ENCODE peak calls at places on chromosome 18, in five cellular contexts. One of them, this sample, is unnamed.
A peak's percentile ranks its signal among the peaks of the same experiment; 100 is the strongest.

GRCh38 chr18:69897397-69898108 is 50.1 kb downstream of the CD226 start:
- DNase-seq in esophagus muscularis mucosa: no peak
- DNase-seq in heart left ventricle: no peak
- DNase-seq in pancreas: no peak
- DNase-seq in aorta: no peak
- DNase-seq in this sample: no peak

GRCh38 chr18:58208207-58208944 is 164.3 kb downstream of the NEDD4L start:
- DNase-seq in heart left ventricle: no peak
- DNase-seq in esophagus muscularis mucosa: peak; percentile 19
- DNase-seq in aorta: no peak
- DNase-seq in pancreas: no peak
- DNase-seq in this sample: no peak

GRCh38 chr18:25365242-25365641 is 13.3 kb upstream of the ZNF521 start:
- DNase-seq in aorta: no peak
- DNase-seq in esophagus muscularis mucosa: no peak
- DNase-seq in heart left ventricle: no peak
- DNase-seq in pancreas: no peak
- DNase-seq in this sample: no peak

GRCh38 chr18:61350578-61350977 is 17.3 kb downstream of the CDH20 start:
- DNase-seq in aorta: no peak
- DNase-seq in pancreas: no peak
- DNase-seq in heart left ventricle: no peak
- DNase-seq in esophagus muscularis mucosa: no peak
- DNase-seq in this sample: no peak

GRCh38 chr18:79882522-79883241 is 68.8 kb downstream of the SLC66A2 start:
- DNase-seq in heart left ventricle: peak; percentile 7
- DNase-seq in aorta: no peak
- DNase-seq in esophagus muscularis mucosa: no peak
- DNase-seq in pancreas: peak; percentile 46
- DNase-seq in this sample: no peak

GRCh38 chr18:73752965-73753364 is 394.7 kb downstream of the FBXO15 start:
- DNase-seq in heart left ventricle: no peak
- DNase-seq in pancreas: no peak
- DNase-seq in esophagus muscularis mucosa: no peak
- DNase-seq in aorta: no peak
- DNase-seq in this sample: no peak

GRCh38 chr18:46243673-46244072 is 139.5 kb downstream of the HAUS1 start:
- DNase-seq in heart left ventricle: no peak
- DNase-seq in pancreas: no peak
- DNase-seq in esophagus muscularis mucosa: no peak
- DNase-seq in aorta: no peak
- DNase-seq in this sample: no peak

GRCh38 chr18:13889661-13890060 is 25.7 kb downstream of the MC2R start:
- DNase-seq in esophagus muscularis mucosa: no peak
- DNase-seq in heart left ventricle: no peak
- DNase-seq in aorta: no peak
- DNase-seq in pancreas: no peak
- DNase-seq in this sample: no peak

GRCh38 chr18:48545690-48546365 is 7.0 kb downstream of the CTIF start:
- DNase-seq in heart left ventricle: peak; percentile 87
- DNase-seq in pancreas: no peak
- DNase-seq in aorta: peak; percentile 73
- DNase-seq in esophagus muscularis mucosa: no peak
- DNase-seq in this sample: no peak

GRCh38 chr18:22335644-22336275 is 82.0 kb downstream of the CTAGE1 start:
- DNase-seq in esophagus muscularis mucosa: no peak
- DNase-seq in pancreas: no peak
- DNase-seq in heart left ventricle: no peak
- DNase-seq in aorta: no peak
- DNase-seq in this sample: no peak

GRCh38 chr18:38867680-38868079 is 1302.1 kb upstream of the CELF4 start:
- DNase-seq in heart left ventricle: no peak
- DNase-seq in pancreas: no peak
- DNase-seq in esophagus muscularis mucosa: no peak
- DNase-seq in aorta: no peak
- DNase-seq in this sample: no peak

GRCh38 chr18:34261865-34262780 is 37.4 kb upstream of the NOL4 start:
- DNase-seq in heart left ventricle: no peak
- DNase-seq in pancreas: no peak
- DNase-seq in aorta: no peak
- DNase-seq in esophagus muscularis mucosa: no peak
- DNase-seq in this sample: no peak

GRCh38 chr18:76592981-76593381 is 97.9 kb upstream of the ZNF516 start:
- DNase-seq in pancreas: no peak
- DNase-seq in heart left ventricle: no peak
- DNase-seq in aorta: no peak
- DNase-seq in esophagus muscularis mucosa: no peak
- DNase-seq in this sample: no peak

GRCh38 chr18:6207119-6207518 is 207.6 kb downstream of the L3MBTL4 start:
- DNase-seq in esophagus muscularis mucosa: no peak
- DNase-seq in pancreas: no peak
- DNase-seq in aorta: no peak
- DNase-seq in heart left ventricle: no peak
- DNase-seq in this sample: no peak

GRCh38 chr18:48166336-48166875 is 235.9 kb upstream of the SMAD2 start:
- DNase-seq in heart left ventricle: no peak
- DNase-seq in pancreas: no peak
- DNase-seq in esophagus muscularis mucosa: no peak
- DNase-seq in aorta: no peak
- DNase-seq in this sample: no peak

GRCh38 chr18:23933407-23933806 is 81.1 kb upstream of the TTC39C start:
- DNase-seq in aorta: no peak
- DNase-seq in heart left ventricle: no peak
- DNase-seq in esophagus muscularis mucosa: no peak
- DNase-seq in pancreas: no peak
- DNase-seq in this sample: no peak

GRCh38 chr18:79927597-79928562 is 23.6 kb downstream of the SLC66A2 start:
- DNase-seq in heart left ventricle: no peak
- DNase-seq in pancreas: peak; percentile 73
- DNase-seq in esophagus muscularis mucosa: no peak
- DNase-seq in aorta: peak; percentile 33
- DNase-seq in this sample: no peak

GRCh38 chr18:23032030-23032582 is 99.0 kb downstream of the RBBP8 start:
- DNase-seq in pancreas: no peak
- DNase-seq in heart left ventricle: no peak
- DNase-seq in esophagus muscularis mucosa: no peak
- DNase-seq in aorta: no peak
- DNase-seq in this sample: no peak

GRCh38 chr18:22424564-22424963 is 6.8 kb upstream of the CTAGE1 start:
- DNase-seq in esophagus muscularis mucosa: no peak
- DNase-seq in heart left ventricle: no peak
- DNase-seq in pancreas: no peak
- DNase-seq in aorta: no peak
- DNase-seq in this sample: no peak

GRCh38 chr18:23918395-23919032 is 96.0 kb upstream of the TTC39C start:
- DNase-seq in pancreas: peak; percentile 62
- DNase-seq in esophagus muscularis mucosa: no peak
- DNase-seq in aorta: peak; percentile 76
- DNase-seq in heart left ventricle: peak; percentile 58
- DNase-seq in this sample: peak; percentile 51

GRCh38 chr18:9335255-9336045 is 877 bp downstream of the TWSG1 start:
- DNase-seq in esophagus muscularis mucosa: no peak
- DNase-seq in aorta: no peak
- DNase-seq in pancreas: no peak
- DNase-seq in heart left ventricle: no peak
- DNase-seq in this sample: no peak

GRCh38 chr18:8299054-8299708 is 310.1 kb upstream of the RAB12 start:
- DNase-seq in esophagus muscularis mucosa: no peak
- DNase-seq in pancreas: no peak
- DNase-seq in aorta: no peak
- DNase-seq in heart left ventricle: no peak
- DNase-seq in this sample: no peak

GRCh38 chr18:61169386-61169785 is 163.8 kb upstream of the CDH20 start:
- DNase-seq in heart left ventricle: no peak
- DNase-seq in aorta: no peak
- DNase-seq in esophagus muscularis mucosa: no peak
- DNase-seq in pancreas: no peak
- DNase-seq in this sample: no peak

GRCh38 chr18:54284967-54285785 is 15.9 kb downstream of the POLI start:
- DNase-seq in heart left ventricle: peak; percentile 67
- DNase-seq in pancreas: no peak
- DNase-seq in esophagus muscularis mucosa: no peak
- DNase-seq in aorta: peak; percentile 56
- DNase-seq in this sample: peak; percentile 20

GRCh38 chr18:22183647-22184161 is 14.3 kb downstream of the GATA6 start:
- DNase-seq in esophagus muscularis mucosa: no peak
- DNase-seq in aorta: no peak
- DNase-seq in heart left ventricle: no peak
- DNase-seq in pancreas: peak; percentile 5
- DNase-seq in this sample: no peak

GRCh38 chr18:24488824-24489493 is 28.5 kb downstream of the HRH4 start:
- DNase-seq in heart left ventricle: no peak
- DNase-seq in esophagus muscularis mucosa: no peak
- DNase-seq in pancreas: no peak
- DNase-seq in aorta: no peak
- DNase-seq in this sample: no peak

DNA sequence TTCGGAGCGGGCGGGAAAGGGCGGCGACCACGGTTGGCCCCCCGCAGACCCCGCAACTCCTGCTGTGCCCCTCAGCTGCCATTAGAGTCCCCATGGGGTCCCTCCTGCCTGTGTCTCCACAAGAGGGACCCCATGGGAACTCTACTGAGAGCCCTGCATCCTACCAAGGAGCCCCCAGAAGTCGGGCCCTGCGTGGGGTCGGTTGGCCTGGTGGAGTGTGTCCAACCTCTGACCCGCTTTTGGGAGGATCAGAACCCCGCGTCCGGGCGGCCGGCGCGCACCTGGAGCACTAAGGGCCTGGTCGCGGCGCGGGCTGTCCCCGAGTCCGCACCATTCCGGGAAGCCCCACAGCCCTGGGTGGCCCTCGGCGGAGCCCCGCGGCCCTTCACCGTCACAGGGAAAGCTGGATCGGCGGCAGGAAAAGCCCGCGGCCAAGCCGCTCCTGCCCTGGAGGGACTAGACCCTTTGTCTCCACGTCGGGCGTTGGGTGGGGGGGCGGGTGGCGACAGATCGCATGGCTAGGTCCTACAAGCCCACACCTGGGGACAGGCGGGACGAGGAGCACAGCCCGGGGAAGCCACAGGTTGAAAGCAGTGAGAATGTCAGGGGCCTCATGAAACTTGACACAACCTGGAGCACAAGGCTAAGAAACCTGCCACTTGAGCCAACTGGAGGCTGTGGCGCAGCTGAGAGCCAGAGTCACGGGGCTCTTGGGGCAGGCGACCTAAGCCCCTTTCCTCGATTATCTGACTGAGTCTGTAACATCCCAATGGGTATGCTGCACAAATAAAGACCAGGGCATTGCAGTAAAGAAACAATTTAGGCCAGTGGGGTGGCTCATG is 11.2 kb upstream of the CXXC1 start:
- DNase-seq in aorta: no peak
- DNase-seq in esophagus muscularis mucosa: no peak
- DNase-seq in pancreas: peak; percentile 73
- DNase-seq in heart left ventricle: no peak
- DNase-seq in this sample: no peak
- H3K4me1 ChIP-seq in aorta: no peaks in the 10 kb centered on the region
- H3K4me1 ChIP-seq in esophagus muscularis mucosa: peaks cover 14% of the 10 kb centered on the region
- H3K4me1 ChIP-seq in pancreas: no peaks in the 10 kb centered on the region
- H3K4me1 ChIP-seq in heart left ventricle: no peaks in the 10 kb centered on the region
- H3K4me1 ChIP-seq in this sample: peaks cover 5% of the 10 kb centered on the region

GRCh38 chr18:3012306-3012919 is 531 bp downstream of the LPIN2 start:
- DNase-seq in heart left ventricle: peak; percentile 45
- DNase-seq in esophagus muscularis mucosa: no peak
- DNase-seq in aorta: peak; percentile 67
- DNase-seq in pancreas: peak; percentile 79
- DNase-seq in this sample: peak; percentile 53
- H3K27ac ChIP-seq in heart left ventricle: peak overlapping the region; percentile 82
- H3K27ac ChIP-seq in esophagus muscularis mucosa: peak overlapping the region; percentile 98
- H3K27ac ChIP-seq in aorta: peak overlapping the region; percentile 95
- H3K27ac ChIP-seq in pancreas: peak overlapping the region; percentile 97
- H3K27ac ChIP-seq in this sample: peak overlapping the region; percentile 83

GRCh38 chr18:49843131-49843530 is 29.8 kb upstream of the ACAA2 start:
- DNase-seq in esophagus muscularis mucosa: no peak
- DNase-seq in aorta: no peak
- DNase-seq in pancreas: no peak
- DNase-seq in heart left ventricle: no peak
- DNase-seq in this sample: no peak

GRCh38 chr18:49839012-49839411 is 25.7 kb upstream of the ACAA2 start:
- DNase-seq in heart left ventricle: no peak
- DNase-seq in esophagus muscularis mucosa: peak; percentile 79
- DNase-seq in pancreas: no peak
- DNase-seq in aorta: no peak
- DNase-seq in this sample: no peak

GRCh38 chr18:49842656-49843055 is 29.3 kb upstream of the ACAA2 start:
- DNase-seq in esophagus muscularis mucosa: no peak
- DNase-seq in heart left ventricle: no peak
- DNase-seq in aorta: no peak
- DNase-seq in pancreas: no peak
- DNase-seq in this sample: no peak

GRCh38 chr18:49843778-49844625 is 30.7 kb upstream of the ACAA2 start:
- DNase-seq in pancreas: no peak
- DNase-seq in heart left ventricle: no peak
- DNase-seq in aorta: no peak
- DNase-seq in esophagus muscularis mucosa: no peak
- DNase-seq in this sample: no peak

GRCh38 chr18:49841236-49842217 is 28.2 kb upstream of the ACAA2 start:
- DNase-seq in heart left ventricle: no peak
- DNase-seq in esophagus muscularis mucosa: no peak
- DNase-seq in pancreas: no peak
- DNase-seq in aorta: no peak
- DNase-seq in this sample: no peak
- H3K4me1 ChIP-seq in heart left ventricle: no peaks in the 10 kb centered on the region
- H3K4me1 ChIP-seq in esophagus muscularis mucosa: peaks cover 12% of the 10 kb centered on the region
- H3K4me1 ChIP-seq in pancreas: no peaks in the 10 kb centered on the region
- H3K4me1 ChIP-seq in aorta: no peaks in the 10 kb centered on the region
- H3K4me1 ChIP-seq in this sample: no peaks in the 10 kb centered on the region

DNA sequence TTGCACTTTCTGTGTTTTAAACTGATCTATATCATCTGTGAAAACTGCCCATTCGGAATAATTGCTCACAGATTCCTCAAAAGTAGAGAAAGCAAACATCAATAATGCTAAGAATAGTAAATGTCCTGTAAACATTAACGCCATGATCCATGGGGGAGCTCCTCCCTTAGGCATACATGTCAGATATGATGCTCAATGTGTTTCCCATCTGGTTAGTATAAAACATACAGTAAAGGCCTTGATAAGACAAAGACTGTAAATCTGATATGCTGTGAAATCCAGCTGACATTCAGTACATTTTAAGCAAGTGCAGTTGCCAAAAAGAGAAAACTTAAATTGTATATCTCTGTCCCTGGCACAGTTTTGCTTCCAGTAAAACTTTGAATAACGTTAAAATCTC is 2.1 kb downstream of the DSEL start:
- DNase-seq in esophagus muscularis mucosa: no peak
- DNase-seq in heart left ventricle: no peak
- DNase-seq in aorta: no peak
- DNase-seq in pancreas: no peak
- DNase-seq in this sample: no peak
- H3K27ac ChIP-seq in esophagus muscularis mucosa: no peak overlapping the region
- H3K27ac ChIP-seq in heart left ventricle: no peak overlapping the region
- H3K27ac ChIP-seq in aorta: no peak overlapping the region
- H3K27ac ChIP-seq in pancreas: no peak overlapping the region
- H3K27ac ChIP-seq in this sample: no peak overlapping the region